ENCODE peak calls at places on chromosomes 7 and 10, in five cellular contexts. H is GM23338, F is right lobe of liver, L is HCT116, D is body of pancreas. M is an unnamed sample.

GRCh38 chr7:130276796-130277762 is 10.4 kb downstream of the CPA2 start:
- DNase-seq in H (no peak), L (no peak), D (no peak), F (no peak), M (no peak)

GRCh38 chr7:105011771-105012502 is 2.1 kb upstream of the KMT2E start:
- DNase-seq in L (no peak), F (no peak), D (peak; percentile 33), H (peak; percentile 15), M (peak; percentile 40)

GRCh38 chr10:123584419-123584775 is 81.8 kb upstream of the GPR26 start:
- DNase-seq in H (no peak), L (no peak), D (no peak), F (no peak), M (no peak)

GRCh38 chr10:121187375-121187774 is 336.2 kb downstream of the WDR11 start:
- DNase-seq in L (no peak), F (no peak), H (no peak), D (no peak), M (no peak)

GRCh38 chr10:71339796-71340589 is 20.9 kb downstream of the SLC29A3 start:
- DNase-seq in H (no peak), D (peak; percentile 23), F (peak; percentile 92), L (peak; percentile 33), M (no peak)

GRCh38 chr10:60828489-60828852 is 50.2 kb downstream of the CDK1 start:
- DNase-seq in F (no peak), H (no peak), D (no peak), L (no peak), M (no peak)

GRCh38 chr10:19449860-19450259 is 366.4 kb upstream of the PLXDC2 start:
- DNase-seq in D (no peak), L (no peak), F (no peak), H (no peak), M (no peak)

GRCh38 chr7:40393660-40394059 is 258.9 kb downstream of the SUGCT start:
- DNase-seq in H (no peak), D (no peak), F (no peak), L (no peak), M (no peak)

GRCh38 chr7:22184549-22185199 is 172.3 kb downstream of the RAPGEF5 start:
- DNase-seq in L (no peak), D (no peak), H (peak; percentile 68), F (no peak), M (no peak)

DNA sequence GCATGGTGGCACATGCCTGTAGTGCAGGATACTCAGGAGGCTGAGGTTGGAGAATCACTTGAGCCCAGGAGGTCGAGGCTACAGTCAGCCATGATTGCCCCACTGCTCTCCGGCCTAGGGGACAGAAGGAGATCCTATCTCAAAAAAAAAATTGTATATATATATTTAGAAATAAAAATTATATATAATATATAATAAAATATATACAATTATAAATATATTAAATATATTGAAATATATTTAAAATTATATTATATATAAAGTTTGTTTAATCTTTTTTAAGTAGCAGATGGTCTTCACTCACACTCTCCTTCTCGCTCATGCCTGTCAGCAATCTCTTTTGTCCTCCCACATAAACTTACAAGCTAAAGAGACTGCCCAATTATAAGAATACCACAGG is 58.5 kb downstream of the LMBR1 start:
- DNase-seq in F (no peak), H (no peak), D (no peak), L (no peak), M (no peak)
- H3K4me1 ChIP-seq in F (no peaks in the 10 kb centered on the region), H (no peaks in the 10 kb centered on the region), D (no peaks in the 10 kb centered on the region), L (no peaks in the 10 kb centered on the region), M (no peaks in the 10 kb centered on the region)

GRCh38 chr7:113078321-113078720 is 8.3 kb downstream of the GPR85 start:
- DNase-seq in D (no peak), L (no peak), F (no peak), H (no peak), M (no peak)
- TF ChIP-seq CTCF in D (no peak), L (no peak), F (no peak), H (no peak), M (no peak)

DNA sequence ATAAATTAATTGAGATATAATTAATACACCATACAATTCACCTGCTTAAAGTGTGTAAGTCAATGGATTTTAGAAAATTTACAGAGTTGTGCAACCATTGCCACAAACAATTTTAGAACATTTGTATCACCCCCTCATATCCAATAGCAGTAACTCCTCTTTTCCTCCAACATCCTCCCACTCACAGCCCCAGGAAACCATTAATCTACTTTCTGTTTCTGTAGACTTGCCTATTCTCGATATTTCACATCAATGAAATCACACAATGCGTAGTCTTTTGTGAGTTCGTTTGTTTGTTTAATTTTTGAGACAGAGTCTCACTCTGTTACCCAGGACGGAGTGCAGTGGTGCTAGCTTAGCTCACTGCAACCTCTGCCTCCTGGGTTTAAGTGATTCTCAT is 13.7 kb upstream of the HERC4 start:
- DNase-seq in H (no peak), F (no peak), L (no peak), D (no peak), M (no peak)
- H3K4me1 ChIP-seq in H (peaks cover 13% of the 10 kb centered on the region), F (no peaks in the 10 kb centered on the region), L (peaks cover 15% of the 10 kb centered on the region), D (no peaks in the 10 kb centered on the region), M (no peaks in the 10 kb centered on the region)

GRCh38 chr7:127504715-127505114 is 80.7 kb downstream of the GCC1 start:
- DNase-seq in L (no peak), H (peak; percentile 82), D (peak; percentile 28), F (no peak), M (peak; percentile 44)
- TF ChIP-seq CTCF in L (peak; percentile 74), H (peak; percentile 89), D (peak; percentile 48), F (peak; percentile 40), M (no peak)

GRCh38 chr10:24716295-24716694 is 7.4 kb downstream of the ARHGAP21 start:
- DNase-seq in D (peak; percentile 44), H (peak; percentile 17), F (no peak), L (no peak), M (peak; percentile 11)

GRCh38 chr10:24713086-24713485 is 10.6 kb downstream of the ARHGAP21 start:
- DNase-seq in H (no peak), L (no peak), D (no peak), F (no peak), M (no peak)

GRCh38 chr10:24718031-24718855 is 5.4 kb downstream of the ARHGAP21 start:
- DNase-seq in H (peak; percentile 22), F (no peak), D (no peak), L (no peak), M (no peak)

GRCh38 chr10:24711465-24711864 is 12.2 kb downstream of the ARHGAP21 start:
- DNase-seq in D (no peak), L (no peak), F (no peak), H (no peak), M (no peak)

DNA sequence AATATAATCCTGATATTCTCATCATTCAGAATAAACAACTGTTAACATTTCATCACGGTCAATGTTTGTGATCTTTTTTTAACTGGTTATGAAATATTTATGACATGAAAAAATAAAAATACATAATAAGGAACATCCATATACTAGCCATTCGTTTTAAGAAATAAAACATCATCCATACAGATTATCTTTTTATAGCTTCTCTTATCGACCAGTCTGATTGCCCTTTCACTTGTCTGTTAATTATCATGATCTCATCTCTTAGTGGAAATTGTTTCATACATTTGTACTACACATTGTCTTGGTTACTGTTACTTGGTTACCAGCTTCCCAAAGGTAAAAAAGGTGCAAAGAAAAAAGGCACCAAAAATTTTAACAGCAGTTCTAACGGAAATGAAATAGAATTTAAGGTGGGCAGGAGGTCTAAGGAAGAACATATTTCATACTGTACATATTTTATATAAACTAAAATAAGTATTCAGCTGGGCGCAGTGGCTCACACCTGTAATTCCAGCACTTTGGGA is 8.4 kb downstream of the ARHGAP21 start:
- DNase-seq in F (no peak), L (no peak), H (no peak), D (no peak), M (no peak)
- H3K4me1 ChIP-seq in F (peaks cover 18% of the 10 kb centered on the region), L (peaks cover 17% of the 10 kb centered on the region), H (peaks cover 46% of the 10 kb centered on the region), D (peaks cover 78% of the 10 kb centered on the region), M (peaks cover 31% of the 10 kb centered on the region)

DNA sequence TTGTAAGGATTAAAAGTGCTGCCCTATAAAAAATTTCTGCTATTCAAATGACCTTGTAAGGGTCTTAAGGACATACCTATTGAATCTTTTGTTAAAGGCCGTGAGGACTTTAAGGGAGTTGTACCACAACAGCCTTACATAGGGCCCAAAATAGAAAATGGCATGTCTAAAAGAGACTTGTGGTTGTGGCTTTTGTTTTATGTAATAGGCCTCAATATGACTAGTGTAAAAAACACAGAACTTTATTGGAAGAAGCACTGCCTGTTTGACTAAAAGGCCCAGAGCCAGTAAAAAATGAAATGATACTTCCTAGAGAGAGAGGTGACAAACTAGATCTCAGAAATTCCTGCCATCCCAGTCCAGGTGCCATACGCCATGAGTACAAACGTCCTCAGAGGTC is 286.6 kb downstream of the SEMA3D start:
- DNase-seq in H (no peak), D (no peak), L (no peak), F (no peak), M (no peak)
- TF ChIP-seq CTCF in H (no peak), D (no peak), L (no peak), F (no peak), M (no peak)

M was measured in thyroid gland.